ENCODE peak calls at places on chromosomes 7 and 10, in six cellular contexts. Z is activated CD4-positive, alpha-beta T cell treated with anti-CD3 and anti-CD28 coated beads, Interleukin-2, amount 10 ng/mL, durations not matched to agents 7 days and 5 days; M is nucleus accumbens; R is activated T-helper 1 cell treated with anti-CD3 and anti-CD28 coated beads, Interleukin-2, amount 50 U/mL, for 16 hours; J is stimulated activated CD8-positive, alpha-beta memory T cell treated with anti-CD3 and anti-CD28 coated beads, Interleukin-4, amount 100 ng/mL, for 1 hour; H is fibroblast of the aortic adventitia. V is an unnamed sample.

GRCh38 chr7:73954861-73955260 is 73.1 kb upstream of the ELN start:
- DNase-seq in J (no peak), H (no peak), M (no peak), Z (no peak), R (no peak), V (no peak)

GRCh38 chr10:75029874-75030273 is 81.6 kb upstream of the SAMD8 start:
- DNase-seq in Z (no peak), R (no peak), M (no peak), H (peak; percentile 71), J (no peak), V (no peak)

GRCh38 chr7:22413211-22413610 is 56.3 kb upstream of the RAPGEF5 start:
- DNase-seq in Z (no peak), M (no peak), H (no peak), J (no peak), R (no peak), V (no peak)

GRCh38 chr7:106285801-106286492 is 1.2 kb upstream of the NAMPT start:
- DNase-seq in Z (peak; percentile 20), J (no peak), M (peak; percentile 31), R (no peak), H (peak; percentile 79), V (no peak)

GRCh38 chr7:44664756-44665461 is 58.5 kb downstream of the OGDH start:
- DNase-seq in H (no peak), Z (no peak), R (no peak), J (no peak), M (no peak), V (no peak)

GRCh38 chr7:155269766-155270585 is 27.7 kb upstream of the INSIG1 start:
- DNase-seq in H (no peak), M (no peak), Z (no peak), R (no peak), J (no peak), V (no peak)

GRCh38 chr7:99224263-99224947 is 16.5 kb upstream of the KPNA7 start:
- DNase-seq in Z (no peak), J (no peak), H (peak; percentile 62), R (no peak), M (no peak), V (no peak)

GRCh38 chr7:150665882-150666281 is 19.6 kb upstream of the GIMAP2 start:
- DNase-seq in R (no peak), M (no peak), H (no peak), J (no peak), Z (no peak), V (no peak)

GRCh38 chr7:75995996-75996395 is 1.6 kb upstream of the TMEM120A start:
- DNase-seq in R (no peak), H (no peak), Z (no peak), J (no peak), M (no peak), V (no peak)

GRCh38 chr7:44324204-44325126 is 929 bp downstream of the CAMK2B start:
- DNase-seq in M (no peak), J (no peak), H (no peak), R (no peak), Z (no peak), V (no peak)

V was measured in SIG-M5.